ENCODE peak calls at places on chromosomes 13 and 19, in five cellular contexts. One of them, this sample, is unnamed.

GRCh38 chr19:495047-495439 is 1.2 kb upstream of the MADCAM1 start:
- DNase-seq in GOT3: no peak
- DNase-seq in NCI-H1105 treated with DMSO at 0.1 percent for 48 hours: no peak
- DNase-seq in activated naive CD8-positive, alpha-beta T cell treated with anti-CD3 and anti-CD28 coated beads for 36 hours: no peak
- DNase-seq in stimulated activated naive CD8-positive, alpha-beta T cell treated with anti-CD3 and anti-CD28 coated beads, Interleukin-15, Interleukin-2, amounts not matched to agents 100 U/mL and 50 U/mL, for 24 hours: no peak
- DNase-seq in this sample: no peak

GRCh38 chr13:41746259-41746658 is 214.7 kb downstream of the VWA8 start:
- DNase-seq in NCI-H1105 treated with DMSO at 0.1 percent for 48 hours: no peak
- DNase-seq in stimulated activated naive CD8-positive, alpha-beta T cell treated with anti-CD3 and anti-CD28 coated beads, Interleukin-15, Interleukin-2, amounts not matched to agents 100 U/mL and 50 U/mL, for 24 hours: no peak
- DNase-seq in GOT3: no peak
- DNase-seq in activated naive CD8-positive, alpha-beta T cell treated with anti-CD3 and anti-CD28 coated beads for 36 hours: no peak
- DNase-seq in this sample: no peak

GRCh38 chr19:34241513-34242337 is 12.6 kb upstream of the GARRE1 start:
- DNase-seq in NCI-H1105 treated with DMSO at 0.1 percent for 48 hours: peak
- DNase-seq in GOT3: no peak
- DNase-seq in activated naive CD8-positive, alpha-beta T cell treated with anti-CD3 and anti-CD28 coated beads for 36 hours: peak
- DNase-seq in stimulated activated naive CD8-positive, alpha-beta T cell treated with anti-CD3 and anti-CD28 coated beads, Interleukin-15, Interleukin-2, amounts not matched to agents 100 U/mL and 50 U/mL, for 24 hours: peak
- DNase-seq in this sample: no peak

GRCh38 chr13:113027566-113027965 is 58.6 kb downstream of the MCF2L start:
- DNase-seq in activated naive CD8-positive, alpha-beta T cell treated with anti-CD3 and anti-CD28 coated beads for 36 hours: no peak
- DNase-seq in stimulated activated naive CD8-positive, alpha-beta T cell treated with anti-CD3 and anti-CD28 coated beads, Interleukin-15, Interleukin-2, amounts not matched to agents 100 U/mL and 50 U/mL, for 24 hours: no peak
- DNase-seq in GOT3: no peak
- DNase-seq in NCI-H1105 treated with DMSO at 0.1 percent for 48 hours: no peak
- DNase-seq in this sample: no peak

GRCh38 chr19:19083413-19084178 is 19.8 kb downstream of the SLC25A42 start:
- DNase-seq in GOT3: no peak
- DNase-seq in activated naive CD8-positive, alpha-beta T cell treated with anti-CD3 and anti-CD28 coated beads for 36 hours: no peak
- DNase-seq in stimulated activated naive CD8-positive, alpha-beta T cell treated with anti-CD3 and anti-CD28 coated beads, Interleukin-15, Interleukin-2, amounts not matched to agents 100 U/mL and 50 U/mL, for 24 hours: no peak
- DNase-seq in NCI-H1105 treated with DMSO at 0.1 percent for 48 hours: no peak
- DNase-seq in this sample: no peak

GRCh38 chr19:35284153-35285140 is 2.1 kb downstream of the HAMP start:
- DNase-seq in GOT3: no peak
- DNase-seq in NCI-H1105 treated with DMSO at 0.1 percent for 48 hours: no peak
- DNase-seq in stimulated activated naive CD8-positive, alpha-beta T cell treated with anti-CD3 and anti-CD28 coated beads, Interleukin-15, Interleukin-2, amounts not matched to agents 100 U/mL and 50 U/mL, for 24 hours: no peak
- DNase-seq in activated naive CD8-positive, alpha-beta T cell treated with anti-CD3 and anti-CD28 coated beads for 36 hours: no peak
- DNase-seq in this sample: no peak

GRCh38 chr13:23956106-23956505 is 58.8 kb upstream of the C1QTNF9B start:
- DNase-seq in activated naive CD8-positive, alpha-beta T cell treated with anti-CD3 and anti-CD28 coated beads for 36 hours: peak
- DNase-seq in stimulated activated naive CD8-positive, alpha-beta T cell treated with anti-CD3 and anti-CD28 coated beads, Interleukin-15, Interleukin-2, amounts not matched to agents 100 U/mL and 50 U/mL, for 24 hours: peak
- DNase-seq in GOT3: no peak
- DNase-seq in NCI-H1105 treated with DMSO at 0.1 percent for 48 hours: no peak
- DNase-seq in this sample: no peak

GRCh38 chr13:110302986-110303385 is 4.0 kb downstream of the COL4A1 start:
- DNase-seq in GOT3: no peak
- DNase-seq in NCI-H1105 treated with DMSO at 0.1 percent for 48 hours: no peak
- DNase-seq in stimulated activated naive CD8-positive, alpha-beta T cell treated with anti-CD3 and anti-CD28 coated beads, Interleukin-15, Interleukin-2, amounts not matched to agents 100 U/mL and 50 U/mL, for 24 hours: no peak
- DNase-seq in activated naive CD8-positive, alpha-beta T cell treated with anti-CD3 and anti-CD28 coated beads for 36 hours: no peak
- DNase-seq in this sample: no peak

GRCh38 chr13:46295531-46296464 is 84.1 kb downstream of the LRRC63 start:
- DNase-seq in GOT3: no peak
- DNase-seq in stimulated activated naive CD8-positive, alpha-beta T cell treated with anti-CD3 and anti-CD28 coated beads, Interleukin-15, Interleukin-2, amounts not matched to agents 100 U/mL and 50 U/mL, for 24 hours: peak
- DNase-seq in NCI-H1105 treated with DMSO at 0.1 percent for 48 hours: no peak
- DNase-seq in activated naive CD8-positive, alpha-beta T cell treated with anti-CD3 and anti-CD28 coated beads for 36 hours: peak
- DNase-seq in this sample: peak

GRCh38 chr13:32316476-32316875 is 1.2 kb downstream of the BRCA2 start:
- DNase-seq in activated naive CD8-positive, alpha-beta T cell treated with anti-CD3 and anti-CD28 coated beads for 36 hours: no peak
- DNase-seq in NCI-H1105 treated with DMSO at 0.1 percent for 48 hours: no peak
- DNase-seq in GOT3: no peak
- DNase-seq in stimulated activated naive CD8-positive, alpha-beta T cell treated with anti-CD3 and anti-CD28 coated beads, Interleukin-15, Interleukin-2, amounts not matched to agents 100 U/mL and 50 U/mL, for 24 hours: no peak
- DNase-seq in this sample: no peak

GRCh38 chr19:2790557-2791271 is 5.4 kb downstream of the THOP1 start:
- DNase-seq in NCI-H1105 treated with DMSO at 0.1 percent for 48 hours: no peak
- DNase-seq in activated naive CD8-positive, alpha-beta T cell treated with anti-CD3 and anti-CD28 coated beads for 36 hours: no peak
- DNase-seq in stimulated activated naive CD8-positive, alpha-beta T cell treated with anti-CD3 and anti-CD28 coated beads, Interleukin-15, Interleukin-2, amounts not matched to agents 100 U/mL and 50 U/mL, for 24 hours: no peak
- DNase-seq in GOT3: no peak
- DNase-seq in this sample: no peak